ENCODE peak calls at places on chromosomes 1 and 21, in eight cellular contexts. One of them, this sample, is unnamed.

GRCh38 chr1:109620890-109621289 is 1.3 kb downstream of the AMPD2 start:
- DNase-seq in fibroblast of lung: peak; percentile 92
- DNase-seq in H7: peak; percentile 95
- DNase-seq in caudate nucleus: peak; percentile 78
- DNase-seq in WTC11: peak; percentile 90
- DNase-seq in NCI-H1694 treated with DMSO at 0.1 percent for 48 hours: peak; percentile 95
- DNase-seq in hypothalamus: peak; percentile 83
- DNase-seq in ureter: peak; percentile 93
- DNase-seq in this sample: peak; percentile 53

GRCh38 chr1:6523566-6523965 is 30.7 kb downstream of the NOL9 start:
- DNase-seq in fibroblast of lung: peak; percentile 44
- DNase-seq in ureter: no peak
- DNase-seq in hypothalamus: no peak
- DNase-seq in caudate nucleus: no peak
- DNase-seq in H7: peak; percentile 89
- DNase-seq in WTC11: peak; percentile 60
- DNase-seq in NCI-H1694 treated with DMSO at 0.1 percent for 48 hours: no peak
- DNase-seq in this sample: no peak

GRCh38 chr1:53286950-53287349 is 40.9 kb downstream of the LRP8 start:
- DNase-seq in ureter: no peak
- DNase-seq in H7: no peak
- DNase-seq in NCI-H1694 treated with DMSO at 0.1 percent for 48 hours: peak; percentile 65
- DNase-seq in caudate nucleus: no peak
- DNase-seq in hypothalamus: no peak
- DNase-seq in fibroblast of lung: no peak
- DNase-seq in WTC11: no peak
- DNase-seq in this sample: no peak

GRCh38 chr1:188350104-188350503 is 1521.4 kb downstream of the PLA2G4A start:
- DNase-seq in H7: no peak
- DNase-seq in WTC11: no peak
- DNase-seq in ureter: no peak
- DNase-seq in hypothalamus: no peak
- DNase-seq in fibroblast of lung: no peak
- DNase-seq in caudate nucleus: no peak
- DNase-seq in NCI-H1694 treated with DMSO at 0.1 percent for 48 hours: no peak
- DNase-seq in this sample: no peak

GRCh38 chr1:246189126-246189525 is 318.0 kb downstream of the SMYD3 start:
- DNase-seq in NCI-H1694 treated with DMSO at 0.1 percent for 48 hours: no peak
- DNase-seq in H7: no peak
- DNase-seq in fibroblast of lung: no peak
- DNase-seq in WTC11: no peak
- DNase-seq in caudate nucleus: no peak
- DNase-seq in ureter: no peak
- DNase-seq in hypothalamus: no peak
- DNase-seq in this sample: no peak

GRCh38 chr1:59446257-59446901 is 149.5 kb downstream of the FGGY start:
- DNase-seq in caudate nucleus: no peak
- DNase-seq in hypothalamus: no peak
- DNase-seq in NCI-H1694 treated with DMSO at 0.1 percent for 48 hours: no peak
- DNase-seq in fibroblast of lung: peak; percentile 89
- DNase-seq in WTC11: no peak
- DNase-seq in ureter: no peak
- DNase-seq in H7: peak; percentile 6
- DNase-seq in this sample: no peak

GRCh38 chr1:25996966-25997758 is 701 bp downstream of the PAFAH2 start:
- DNase-seq in caudate nucleus: no peak
- DNase-seq in H7: no peak
- DNase-seq in hypothalamus: no peak
- DNase-seq in ureter: no peak
- DNase-seq in NCI-H1694 treated with DMSO at 0.1 percent for 48 hours: peak; percentile 33
- DNase-seq in fibroblast of lung: peak; percentile 66
- DNase-seq in WTC11: no peak
- DNase-seq in this sample: no peak

GRCh38 chr1:207807395-207808321 is 55.8 kb downstream of the CD46 start:
- DNase-seq in NCI-H1694 treated with DMSO at 0.1 percent for 48 hours: no peak
- DNase-seq in ureter: peak; percentile 79
- DNase-seq in H7: peak; percentile 35
- DNase-seq in fibroblast of lung: no peak
- DNase-seq in caudate nucleus: peak; percentile 40
- DNase-seq in hypothalamus: peak; percentile 46
- DNase-seq in WTC11: no peak
- DNase-seq in this sample: no peak

GRCh38 chr1:32900956-32901822 is at the start of gene TMEM54:
- DNase-seq in H7: peak; percentile 90
- DNase-seq in hypothalamus: peak; percentile 47
- DNase-seq in NCI-H1694 treated with DMSO at 0.1 percent for 48 hours: no peak
- DNase-seq in WTC11: peak; percentile 45
- DNase-seq in ureter: peak; percentile 71
- DNase-seq in caudate nucleus: peak; percentile 37
- DNase-seq in fibroblast of lung: peak; percentile 11
- DNase-seq in this sample: no peak

GRCh38 chr1:60988827-60989363 is 93.5 kb upstream of the NFIA start:
- DNase-seq in WTC11: no peak
- DNase-seq in hypothalamus: no peak
- DNase-seq in H7: no peak
- DNase-seq in caudate nucleus: no peak
- DNase-seq in NCI-H1694 treated with DMSO at 0.1 percent for 48 hours: peak; percentile 3
- DNase-seq in fibroblast of lung: no peak
- DNase-seq in ureter: no peak
- DNase-seq in this sample: no peak

GRCh38 chr1:228938248-228938891 is 203.1 kb downstream of the RHOU start:
- DNase-seq in WTC11: no peak
- DNase-seq in NCI-H1694 treated with DMSO at 0.1 percent for 48 hours: no peak
- DNase-seq in caudate nucleus: no peak
- DNase-seq in ureter: no peak
- DNase-seq in fibroblast of lung: no peak
- DNase-seq in H7: no peak
- DNase-seq in hypothalamus: no peak
- DNase-seq in this sample: peak; percentile 38

GRCh38 chr1:82411604-82412003 is 610.9 kb downstream of the ADGRL2 start:
- DNase-seq in NCI-H1694 treated with DMSO at 0.1 percent for 48 hours: no peak
- DNase-seq in H7: no peak
- DNase-seq in hypothalamus: no peak
- DNase-seq in ureter: no peak
- DNase-seq in fibroblast of lung: no peak
- DNase-seq in caudate nucleus: no peak
- DNase-seq in WTC11: no peak
- DNase-seq in this sample: no peak

GRCh38 chr1:14745815-14746214 is 147.3 kb downstream of the KAZN start:
- DNase-seq in NCI-H1694 treated with DMSO at 0.1 percent for 48 hours: no peak
- DNase-seq in WTC11: no peak
- DNase-seq in fibroblast of lung: no peak
- DNase-seq in hypothalamus: no peak
- DNase-seq in caudate nucleus: no peak
- DNase-seq in ureter: no peak
- DNase-seq in H7: no peak
- DNase-seq in this sample: no peak

GRCh38 chr1:181128592-181129497 is 40.3 kb downstream of the IER5 start:
- DNase-seq in WTC11: no peak
- DNase-seq in NCI-H1694 treated with DMSO at 0.1 percent for 48 hours: peak; percentile 39
- DNase-seq in caudate nucleus: no peak
- DNase-seq in hypothalamus: peak; percentile 13
- DNase-seq in fibroblast of lung: no peak
- DNase-seq in ureter: no peak
- DNase-seq in H7: peak; percentile 87
- DNase-seq in this sample: no peak

GRCh38 chr1:92480813-92481597 is 5.7 kb downstream of the GFI1 start:
- DNase-seq in WTC11: peak; percentile 48
- DNase-seq in NCI-H1694 treated with DMSO at 0.1 percent for 48 hours: no peak
- DNase-seq in hypothalamus: no peak
- DNase-seq in ureter: no peak
- DNase-seq in caudate nucleus: no peak
- DNase-seq in fibroblast of lung: no peak
- DNase-seq in H7: peak; percentile 79
- DNase-seq in this sample: no peak

GRCh38 chr1:47515390-47515789 is 77.5 kb downstream of the FOXD2 start:
- DNase-seq in fibroblast of lung: no peak
- DNase-seq in hypothalamus: no peak
- DNase-seq in caudate nucleus: no peak
- DNase-seq in WTC11: no peak
- DNase-seq in NCI-H1694 treated with DMSO at 0.1 percent for 48 hours: no peak
- DNase-seq in ureter: no peak
- DNase-seq in H7: peak; percentile 38
- DNase-seq in this sample: no peak

GRCh38 chr1:41482906-41483895 is 1.3 kb downstream of the EDN2 start:
- DNase-seq in ureter: no peak
- DNase-seq in NCI-H1694 treated with DMSO at 0.1 percent for 48 hours: peak; percentile 49
- DNase-seq in fibroblast of lung: no peak
- DNase-seq in hypothalamus: no peak
- DNase-seq in H7: no peak
- DNase-seq in WTC11: no peak
- DNase-seq in caudate nucleus: no peak
- DNase-seq in this sample: no peak

GRCh38 chr1:32240140-32240951 is 6.7 kb upstream of the FAM167B start:
- DNase-seq in fibroblast of lung: peak; percentile 48
- DNase-seq in ureter: peak; percentile 72
- DNase-seq in caudate nucleus: peak; percentile 51
- DNase-seq in WTC11: peak; percentile 98
- DNase-seq in NCI-H1694 treated with DMSO at 0.1 percent for 48 hours: peak; percentile 47
- DNase-seq in hypothalamus: peak; percentile 65
- DNase-seq in H7: peak; percentile 97
- DNase-seq in this sample: no peak

GRCh38 chr1:30818568-30819243 is 61.1 kb upstream of the LAPTM5 start:
- DNase-seq in ureter: no peak
- DNase-seq in hypothalamus: no peak
- DNase-seq in NCI-H1694 treated with DMSO at 0.1 percent for 48 hours: no peak
- DNase-seq in WTC11: no peak
- DNase-seq in H7: no peak
- DNase-seq in caudate nucleus: no peak
- DNase-seq in fibroblast of lung: no peak
- DNase-seq in this sample: no peak

GRCh38 chr1:116814935-116815334 is 60.7 kb downstream of the CD2 start:
- DNase-seq in NCI-H1694 treated with DMSO at 0.1 percent for 48 hours: no peak
- DNase-seq in caudate nucleus: no peak
- DNase-seq in WTC11: no peak
- DNase-seq in hypothalamus: no peak
- DNase-seq in H7: no peak
- DNase-seq in fibroblast of lung: no peak
- DNase-seq in ureter: no peak
- DNase-seq in this sample: no peak

GRCh38 chr1:185812934-185813333 is 78.7 kb downstream of the HMCN1 start:
- DNase-seq in H7: no peak
- DNase-seq in NCI-H1694 treated with DMSO at 0.1 percent for 48 hours: no peak
- DNase-seq in caudate nucleus: no peak
- DNase-seq in hypothalamus: no peak
- DNase-seq in ureter: no peak
- DNase-seq in WTC11: no peak
- DNase-seq in fibroblast of lung: no peak
- DNase-seq in this sample: no peak

GRCh38 chr1:53316742-53317650 is 10.9 kb downstream of the LRP8 start:
- DNase-seq in fibroblast of lung: no peak
- DNase-seq in WTC11: no peak
- DNase-seq in hypothalamus: no peak
- DNase-seq in caudate nucleus: no peak
- DNase-seq in ureter: no peak
- DNase-seq in H7: no peak
- DNase-seq in NCI-H1694 treated with DMSO at 0.1 percent for 48 hours: peak; percentile 92
- DNase-seq in this sample: no peak

GRCh38 chr1:216600730-216601426 is 122.4 kb downstream of the ESRRG start:
- DNase-seq in H7: peak; percentile 81
- DNase-seq in hypothalamus: peak; percentile 81
- DNase-seq in ureter: peak; percentile 85
- DNase-seq in fibroblast of lung: peak; percentile 87
- DNase-seq in WTC11: peak; percentile 74
- DNase-seq in caudate nucleus: peak; percentile 86
- DNase-seq in NCI-H1694 treated with DMSO at 0.1 percent for 48 hours: no peak
- DNase-seq in this sample: peak; percentile 30

GRCh38 chr21:29219165-29219770 is 79.5 kb upstream of the BACH1 start:
- DNase-seq in H7: no peak
- DNase-seq in WTC11: no peak
- DNase-seq in NCI-H1694 treated with DMSO at 0.1 percent for 48 hours: no peak
- DNase-seq in ureter: no peak
- DNase-seq in caudate nucleus: no peak
- DNase-seq in hypothalamus: no peak
- DNase-seq in fibroblast of lung: peak; percentile 51
- DNase-seq in this sample: no peak

GRCh38 chr1:76640092-76640491 is 227.2 kb upstream of the ST6GALNAC5 start:
- DNase-seq in caudate nucleus: no peak
- DNase-seq in NCI-H1694 treated with DMSO at 0.1 percent for 48 hours: no peak
- DNase-seq in fibroblast of lung: peak; percentile 84
- DNase-seq in WTC11: no peak
- DNase-seq in H7: no peak
- DNase-seq in hypothalamus: no peak
- DNase-seq in ureter: no peak
- DNase-seq in this sample: no peak

GRCh38 chr1:31871703-31872102 is 55.9 kb upstream of the SPOCD1 start:
- DNase-seq in H7: no peak
- DNase-seq in hypothalamus: no peak
- DNase-seq in ureter: no peak
- DNase-seq in WTC11: no peak
- DNase-seq in fibroblast of lung: no peak
- DNase-seq in NCI-H1694 treated with DMSO at 0.1 percent for 48 hours: no peak
- DNase-seq in caudate nucleus: no peak
- DNase-seq in this sample: no peak

GRCh38 chr1:110209715-110210603 is at the start of gene KCNC4:
- DNase-seq in caudate nucleus: peak; percentile 66
- DNase-seq in ureter: peak; percentile 88
- DNase-seq in fibroblast of lung: peak; percentile 85
- DNase-seq in H7: peak; percentile 97
- DNase-seq in hypothalamus: peak; percentile 82
- DNase-seq in WTC11: peak; percentile 87
- DNase-seq in NCI-H1694 treated with DMSO at 0.1 percent for 48 hours: peak; percentile 51
- DNase-seq in this sample: no peak

GRCh38 chr1:92441316-92442311 is 45.1 kb downstream of the GFI1 start:
- DNase-seq in fibroblast of lung: no peak
- DNase-seq in H7: peak; percentile 72
- DNase-seq in hypothalamus: no peak
- DNase-seq in ureter: no peak
- DNase-seq in caudate nucleus: no peak
- DNase-seq in NCI-H1694 treated with DMSO at 0.1 percent for 48 hours: peak; percentile 73
- DNase-seq in WTC11: peak; percentile 73
- DNase-seq in this sample: no peak

GRCh38 chr1:47438321-47439150 is 692 bp downstream of the FOXD2 start:
- DNase-seq in H7: peak; percentile 70
- DNase-seq in ureter: no peak
- DNase-seq in WTC11: no peak
- DNase-seq in hypothalamus: no peak
- DNase-seq in caudate nucleus: no peak
- DNase-seq in fibroblast of lung: no peak
- DNase-seq in NCI-H1694 treated with DMSO at 0.1 percent for 48 hours: no peak
- DNase-seq in this sample: no peak

This sample was measured in brain pericyte.